ENCODE peak calls at places on chromosomes 7 and 10, in ten cellular contexts. One of them, this sample, is unnamed.

GRCh38 chr10:117763528-117763927 is 221.0 kb downstream of the EMX2 start:
- DNase-seq in prostate gland: no peak
- DNase-seq in heart left ventricle: no peak
- DNase-seq in stomach: no peak
- DNase-seq in IMR-90: no peak
- DNase-seq in NB4: no peak
- DNase-seq in spleen: no peak
- DNase-seq in A549: no peak
- DNase-seq in erythroblast: no peak
- DNase-seq in HepG2: no peak
- DNase-seq in this sample: no peak

GRCh38 chr7:45715471-45716352 is 141.5 kb downstream of the ADCY1 start:
- DNase-seq in spleen: no peak
- DNase-seq in erythroblast: no peak
- DNase-seq in IMR-90: no peak
- DNase-seq in HepG2: no peak
- DNase-seq in NB4: peak
- DNase-seq in prostate gland: no peak
- DNase-seq in heart left ventricle: no peak
- DNase-seq in stomach: no peak
- DNase-seq in A549: no peak
- DNase-seq in this sample: no peak

GRCh38 chr7:139360210-139360947 is 685 bp downstream of the LUC7L2 start:
- DNase-seq in HepG2: peak
- DNase-seq in stomach: peak
- DNase-seq in heart left ventricle: peak
- DNase-seq in IMR-90: peak
- DNase-seq in A549: peak
- DNase-seq in NB4: peak
- DNase-seq in prostate gland: peak
- DNase-seq in spleen: peak
- DNase-seq in erythroblast: peak
- DNase-seq in this sample: peak

GRCh38 chr10:87861953-87862643 is 1.2 kb downstream of the KLLN start:
- DNase-seq in heart left ventricle: peak
- DNase-seq in HepG2: peak
- DNase-seq in IMR-90: peak
- DNase-seq in stomach: peak
- DNase-seq in spleen: peak
- DNase-seq in NB4: peak
- DNase-seq in prostate gland: peak
- DNase-seq in A549: peak
- DNase-seq in erythroblast: peak
- DNase-seq in this sample: peak

GRCh38 chr10:114806572-114807391 is 14.8 kb upstream of the FHIP2A start:
- DNase-seq in HepG2: no peak
- DNase-seq in IMR-90: no peak
- DNase-seq in heart left ventricle: no peak
- DNase-seq in NB4: no peak
- DNase-seq in erythroblast: no peak
- DNase-seq in A549: no peak
- DNase-seq in stomach: no peak
- DNase-seq in prostate gland: no peak
- DNase-seq in spleen: no peak
- DNase-seq in this sample: no peak

GRCh38 chr10:8278099-8278498 is 223.6 kb downstream of the GATA3 start:
- DNase-seq in erythroblast: no peak
- DNase-seq in prostate gland: no peak
- DNase-seq in spleen: no peak
- DNase-seq in HepG2: no peak
- DNase-seq in stomach: no peak
- DNase-seq in IMR-90: no peak
- DNase-seq in heart left ventricle: no peak
- DNase-seq in A549: no peak
- DNase-seq in NB4: no peak
- DNase-seq in this sample: no peak

GRCh38 chr10:77391605-77392235 is 245.9 kb downstream of the KCNMA1 start:
- DNase-seq in NB4: peak
- DNase-seq in erythroblast: peak
- DNase-seq in heart left ventricle: peak
- DNase-seq in HepG2: peak
- DNase-seq in stomach: peak
- DNase-seq in A549: peak
- DNase-seq in prostate gland: peak
- DNase-seq in spleen: no peak
- DNase-seq in IMR-90: peak
- DNase-seq in this sample: peak

GRCh38 chr7:91553410-91553895 is 289.2 kb downstream of the FZD1 start:
- DNase-seq in stomach: no peak
- DNase-seq in HepG2: peak
- DNase-seq in IMR-90: no peak
- DNase-seq in spleen: no peak
- DNase-seq in prostate gland: no peak
- DNase-seq in A549: no peak
- DNase-seq in NB4: no peak
- DNase-seq in heart left ventricle: no peak
- DNase-seq in erythroblast: peak
- DNase-seq in this sample: no peak

GRCh38 chr7:137869260-137869659 is 22.5 kb upstream of the DGKI start:
- DNase-seq in A549: no peak
- DNase-seq in erythroblast: no peak
- DNase-seq in IMR-90: no peak
- DNase-seq in heart left ventricle: no peak
- DNase-seq in NB4: no peak
- DNase-seq in spleen: no peak
- DNase-seq in stomach: no peak
- DNase-seq in HepG2: no peak
- DNase-seq in prostate gland: no peak
- DNase-seq in this sample: no peak

GRCh38 chr7:137873524-137873923 is 26.8 kb upstream of the DGKI start:
- DNase-seq in heart left ventricle: no peak
- DNase-seq in stomach: no peak
- DNase-seq in spleen: no peak
- DNase-seq in NB4: no peak
- DNase-seq in prostate gland: no peak
- DNase-seq in erythroblast: no peak
- DNase-seq in A549: no peak
- DNase-seq in HepG2: no peak
- DNase-seq in IMR-90: peak
- DNase-seq in this sample: no peak

GRCh38 chr7:137870078-137870477 is 23.3 kb upstream of the DGKI start:
- DNase-seq in NB4: no peak
- DNase-seq in IMR-90: no peak
- DNase-seq in prostate gland: no peak
- DNase-seq in heart left ventricle: no peak
- DNase-seq in stomach: no peak
- DNase-seq in spleen: no peak
- DNase-seq in HepG2: no peak
- DNase-seq in A549: no peak
- DNase-seq in erythroblast: no peak
- DNase-seq in this sample: no peak

GRCh38 chr7:137870684-137871083 is 23.9 kb upstream of the DGKI start:
- DNase-seq in erythroblast: no peak
- DNase-seq in A549: no peak
- DNase-seq in stomach: no peak
- DNase-seq in spleen: no peak
- DNase-seq in NB4: no peak
- DNase-seq in heart left ventricle: no peak
- DNase-seq in IMR-90: peak
- DNase-seq in HepG2: no peak
- DNase-seq in prostate gland: no peak
- DNase-seq in this sample: no peak

GRCh38 chr7:137871173-137871915 is 24.6 kb upstream of the DGKI start:
- DNase-seq in NB4: no peak
- DNase-seq in prostate gland: no peak
- DNase-seq in erythroblast: no peak
- DNase-seq in stomach: no peak
- DNase-seq in spleen: no peak
- DNase-seq in IMR-90: no peak
- DNase-seq in A549: no peak
- DNase-seq in HepG2: no peak
- DNase-seq in heart left ventricle: no peak
- DNase-seq in this sample: no peak
- TF ChIP-seq POLR2A in NB4: no peak
- TF ChIP-seq POLR2A in prostate gland: no peak
- TF ChIP-seq POLR2A in erythroblast: no peak
- TF ChIP-seq POLR2A in stomach: no peak
- TF ChIP-seq POLR2A in spleen: no peak
- TF ChIP-seq POLR2A in IMR-90: no peak
- TF ChIP-seq POLR2A in A549: no peak
- TF ChIP-seq POLR2A in HepG2: no peak
- TF ChIP-seq POLR2A in heart left ventricle: no peak
- TF ChIP-seq POLR2A in this sample: no peak

GRCh38 chr7:30023524-30023923 is 3.0 kb downstream of the FKBP14 start:
- DNase-seq in IMR-90: no peak
- DNase-seq in erythroblast: no peak
- DNase-seq in NB4: no peak
- DNase-seq in heart left ventricle: no peak
- DNase-seq in prostate gland: no peak
- DNase-seq in stomach: no peak
- DNase-seq in HepG2: no peak
- DNase-seq in A549: no peak
- DNase-seq in spleen: no peak
- DNase-seq in this sample: no peak

GRCh38 chr7:30027065-30027456 is 559 bp upstream of the FKBP14 start:
- DNase-seq in erythroblast: peak
- DNase-seq in A549: peak
- DNase-seq in NB4: no peak
- DNase-seq in HepG2: peak
- DNase-seq in spleen: no peak
- DNase-seq in prostate gland: peak
- DNase-seq in stomach: no peak
- DNase-seq in IMR-90: peak
- DNase-seq in heart left ventricle: no peak
- DNase-seq in this sample: peak

GRCh38 chr7:30027915-30028748 is at the start of gene PLEKHA8:
- DNase-seq in spleen: peak
- DNase-seq in HepG2: peak
- DNase-seq in prostate gland: peak
- DNase-seq in erythroblast: peak
- DNase-seq in IMR-90: peak
- DNase-seq in NB4: peak
- DNase-seq in A549: peak
- DNase-seq in stomach: peak
- DNase-seq in heart left ventricle: peak
- DNase-seq in this sample: peak

GRCh38 chr7:30028749-30029635 is 780 bp downstream of the PLEKHA8 start:
- DNase-seq in HepG2: peak
- DNase-seq in erythroblast: peak
- DNase-seq in NB4: peak
- DNase-seq in spleen: no peak
- DNase-seq in IMR-90: peak
- DNase-seq in A549: peak
- DNase-seq in stomach: no peak
- DNase-seq in prostate gland: peak
- DNase-seq in heart left ventricle: peak
- DNase-seq in this sample: peak

DNA sequence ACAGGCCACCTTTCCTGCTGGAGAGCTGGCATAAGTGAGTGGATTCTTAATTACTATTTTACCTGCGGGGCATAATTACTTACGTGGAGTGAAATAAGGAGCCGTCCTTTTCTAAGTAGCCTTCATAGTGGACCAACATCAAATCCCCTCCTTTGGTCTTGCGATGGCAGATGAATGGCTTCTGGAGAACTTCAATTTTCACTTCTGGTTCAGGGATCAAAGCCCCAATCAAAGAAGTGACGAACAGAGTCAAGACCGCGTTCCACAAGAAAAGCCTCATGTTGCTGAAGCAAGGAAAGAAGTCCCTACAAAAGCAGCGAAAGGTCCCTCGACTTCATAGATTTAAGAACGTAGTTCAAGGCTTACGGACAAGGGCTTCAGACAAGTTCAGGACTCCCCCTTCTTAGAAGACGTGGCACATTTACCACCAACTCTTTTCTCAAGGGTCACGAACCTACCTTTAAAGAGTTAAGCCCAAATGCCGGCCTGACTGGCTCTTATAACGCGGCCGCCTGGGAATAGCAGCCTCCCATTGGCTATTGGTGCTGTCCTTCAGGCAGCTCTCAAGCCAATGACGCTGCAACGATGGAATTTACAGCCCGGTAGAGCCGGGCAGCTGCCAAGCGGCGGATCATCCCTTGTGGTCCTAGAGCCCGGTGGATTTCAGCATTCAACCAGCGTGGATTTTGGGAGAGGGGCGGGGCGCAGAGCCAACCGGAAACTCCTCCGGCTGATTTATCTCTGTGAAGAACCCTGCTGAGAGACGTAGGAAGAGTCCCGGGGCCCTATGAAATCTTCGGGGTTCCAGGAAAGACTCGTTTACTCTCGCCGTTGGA is at the start of gene FKBP14:
- DNase-seq in A549: peak
- DNase-seq in IMR-90: peak
- DNase-seq in spleen: peak
- DNase-seq in erythroblast: peak
- DNase-seq in heart left ventricle: peak
- DNase-seq in prostate gland: peak
- DNase-seq in NB4: peak
- DNase-seq in stomach: peak
- DNase-seq in HepG2: peak
- DNase-seq in this sample: peak
- TF ChIP-seq POLR2A in A549: no peak
- TF ChIP-seq POLR2A in IMR-90: peak
- TF ChIP-seq POLR2A in spleen: no peak
- TF ChIP-seq POLR2A in erythroblast: peak
- TF ChIP-seq POLR2A in heart left ventricle: no peak
- TF ChIP-seq POLR2A in prostate gland: no peak
- TF ChIP-seq POLR2A in NB4: peak
- TF ChIP-seq POLR2A in stomach: no peak
- TF ChIP-seq POLR2A in HepG2: peak
- TF ChIP-seq POLR2A in this sample: peak

GRCh38 chr7:121544199-121544598 is 148.1 kb upstream of the FAM3C start:
- DNase-seq in A549: no peak
- DNase-seq in stomach: no peak
- DNase-seq in erythroblast: no peak
- DNase-seq in spleen: no peak
- DNase-seq in heart left ventricle: no peak
- DNase-seq in NB4: no peak
- DNase-seq in HepG2: no peak
- DNase-seq in IMR-90: no peak
- DNase-seq in prostate gland: no peak
- DNase-seq in this sample: no peak

GRCh38 chr7:121547341-121548092 is 151.4 kb upstream of the FAM3C start:
- DNase-seq in NB4: peak
- DNase-seq in IMR-90: peak
- DNase-seq in heart left ventricle: no peak
- DNase-seq in prostate gland: no peak
- DNase-seq in stomach: no peak
- DNase-seq in erythroblast: peak
- DNase-seq in HepG2: peak
- DNase-seq in A549: peak
- DNase-seq in spleen: no peak
- DNase-seq in this sample: peak

GRCh38 chr7:121546632-121547340 is 150.7 kb upstream of the FAM3C start:
- DNase-seq in HepG2: no peak
- DNase-seq in erythroblast: no peak
- DNase-seq in A549: no peak
- DNase-seq in stomach: no peak
- DNase-seq in heart left ventricle: no peak
- DNase-seq in spleen: no peak
- DNase-seq in NB4: no peak
- DNase-seq in IMR-90: no peak
- DNase-seq in prostate gland: no peak
- DNase-seq in this sample: no peak

GRCh38 chr7:121545418-121545817 is 149.3 kb upstream of the FAM3C start:
- DNase-seq in spleen: no peak
- DNase-seq in prostate gland: no peak
- DNase-seq in stomach: no peak
- DNase-seq in IMR-90: no peak
- DNase-seq in NB4: no peak
- DNase-seq in erythroblast: no peak
- DNase-seq in heart left ventricle: no peak
- DNase-seq in A549: no peak
- DNase-seq in HepG2: no peak
- DNase-seq in this sample: no peak

DNA sequence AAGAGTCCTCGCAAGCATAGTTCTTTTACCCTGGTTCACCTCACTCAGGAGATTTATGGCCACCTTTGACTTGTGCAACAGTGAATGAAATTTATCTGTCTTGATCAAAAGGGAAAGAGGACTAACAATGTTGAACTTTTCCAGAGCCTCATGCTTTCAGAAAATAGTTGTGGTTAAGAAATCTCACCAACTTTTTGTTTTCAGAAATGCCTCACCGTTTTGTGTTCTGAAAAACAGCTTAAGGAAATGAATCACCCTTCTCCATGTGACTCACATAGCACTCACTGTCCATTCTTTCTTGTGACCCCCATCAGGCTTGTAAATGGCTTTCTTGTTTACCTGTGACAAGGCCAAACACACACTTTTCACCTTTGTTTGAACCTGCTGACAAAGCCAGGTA is 148.6 kb upstream of the FAM3C start:
- DNase-seq in A549: peak
- DNase-seq in NB4: peak
- DNase-seq in stomach: no peak
- DNase-seq in heart left ventricle: no peak
- DNase-seq in prostate gland: peak
- DNase-seq in HepG2: peak
- DNase-seq in IMR-90: peak
- DNase-seq in spleen: no peak
- DNase-seq in erythroblast: no peak
- DNase-seq in this sample: peak
- TF ChIP-seq POLR2A in A549: no peak
- TF ChIP-seq POLR2A in NB4: no peak
- TF ChIP-seq POLR2A in stomach: no peak
- TF ChIP-seq POLR2A in heart left ventricle: no peak
- TF ChIP-seq POLR2A in prostate gland: no peak
- TF ChIP-seq POLR2A in HepG2: no peak
- TF ChIP-seq POLR2A in IMR-90: no peak
- TF ChIP-seq POLR2A in spleen: no peak
- TF ChIP-seq POLR2A in erythroblast: no peak
- TF ChIP-seq POLR2A in this sample: no peak

GRCh38 chr7:101319401-101319800 is 2.2 kb downstream of the IFT22 start:
- DNase-seq in IMR-90: no peak
- DNase-seq in erythroblast: no peak
- DNase-seq in HepG2: no peak
- DNase-seq in stomach: no peak
- DNase-seq in prostate gland: no peak
- DNase-seq in spleen: no peak
- DNase-seq in heart left ventricle: no peak
- DNase-seq in A549: no peak
- DNase-seq in NB4: no peak
- DNase-seq in this sample: no peak

DNA sequence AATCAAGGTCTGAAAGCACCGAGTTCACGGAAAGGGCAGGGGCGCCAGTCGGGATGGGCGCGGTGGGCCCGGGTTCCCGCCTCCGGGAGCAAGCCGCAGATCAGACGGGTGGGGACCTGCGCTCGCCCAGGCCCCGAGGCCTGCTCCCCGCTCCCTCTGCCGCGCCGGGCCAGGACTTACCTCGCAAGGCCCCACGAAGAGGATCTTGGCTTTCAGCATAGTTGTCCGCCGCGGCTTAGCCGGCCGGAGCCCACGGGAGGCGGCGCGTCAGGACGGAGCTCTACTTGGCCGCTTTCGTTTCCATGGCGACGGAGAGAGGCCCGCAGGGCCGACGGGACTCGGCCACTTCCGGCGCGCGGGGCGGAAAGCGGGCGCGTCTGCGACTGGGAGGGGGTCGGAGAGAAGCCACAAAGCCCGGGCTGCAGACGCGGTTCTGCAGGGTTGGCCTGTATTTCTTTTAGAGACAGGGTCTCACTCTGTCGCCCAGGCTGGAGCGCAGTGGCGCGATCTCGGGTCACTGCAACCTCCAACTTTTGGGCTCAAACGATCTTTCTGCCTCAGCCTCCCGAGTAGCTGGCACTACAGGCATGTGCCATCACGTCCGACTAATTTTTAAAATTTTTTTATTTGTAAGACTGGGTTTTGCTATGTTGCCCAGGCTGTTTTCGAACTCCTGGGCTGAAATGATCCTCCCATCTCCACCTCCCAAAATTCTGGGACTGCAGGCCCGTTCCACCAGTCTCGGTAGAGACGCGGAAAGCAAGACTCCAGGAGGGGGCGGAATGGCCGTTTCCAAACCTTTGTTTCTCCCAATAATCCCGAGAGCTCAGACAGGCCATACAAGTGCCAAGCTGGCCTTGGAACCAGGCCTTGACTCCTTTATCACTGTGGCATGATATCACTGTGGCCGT is at the start of gene IFT22:
- DNase-seq in stomach: peak
- DNase-seq in NB4: peak
- DNase-seq in HepG2: peak
- DNase-seq in prostate gland: peak
- DNase-seq in heart left ventricle: peak
- DNase-seq in A549: peak
- DNase-seq in IMR-90: peak
- DNase-seq in erythroblast: peak
- DNase-seq in spleen: peak
- DNase-seq in this sample: peak
- TF ChIP-seq POLR2A in stomach: no peak
- TF ChIP-seq POLR2A in NB4: peak
- TF ChIP-seq POLR2A in HepG2: peak
- TF ChIP-seq POLR2A in prostate gland: no peak
- TF ChIP-seq POLR2A in heart left ventricle: peak
- TF ChIP-seq POLR2A in A549: peak
- TF ChIP-seq POLR2A in IMR-90: no peak
- TF ChIP-seq POLR2A in erythroblast: peak
- TF ChIP-seq POLR2A in spleen: no peak
- TF ChIP-seq POLR2A in this sample: peak

This sample was measured in H54.